ENCODE peak calls at places on chromosomes 13 and 19, in four cellular contexts. S is HL-60, O is GM12878, J is K562. P is an unnamed sample.
A peak's percentile ranks its signal among the peaks of the same experiment; 100 is the strongest.

GRCh38 chr13:24858953-24859352 is 95.0 kb downstream of the RNF17 start:
- DNase-seq in S (no peak), J (no peak), O (no peak), P (no peak)

GRCh38 chr19:7562646-7563393 is 27.3 kb downstream of the PNPLA6 start:
- DNase-seq in O (no peak), J (peak; percentile 71), S (no peak), P (no peak)

GRCh38 chr13:110445722-110446569 is 115.6 kb downstream of the RAB20 start:
- DNase-seq in O (no peak), S (no peak), J (no peak), P (no peak)

GRCh38 chr13:52921194-52921593 is 72.8 kb upstream of the PCDH8 start:
- DNase-seq in S (peak; percentile 10), O (peak; percentile 72), J (no peak), P (peak; percentile 29)

GRCh38 chr13:73025212-73026012 is 33.4 kb upstream of the KLF5 start:
- DNase-seq in S (no peak), J (no peak), O (no peak), P (no peak)

GRCh38 chr13:93788456-93788855 is 561.8 kb downstream of the GPC6 start:
- DNase-seq in S (no peak), O (no peak), J (no peak), P (no peak)

GRCh38 chr13:42997381-42997780 is 5.3 kb upstream of the EPSTI1 start:
- DNase-seq in O (no peak), J (no peak), S (no peak), P (no peak)

GRCh38 chr19:55647732-55648656 is at the start of gene CCDC106:
- DNase-seq in O (no peak), S (peak; percentile 47), J (peak; percentile 86), P (no peak)

GRCh38 chr19:7977021-7977722 is 28.3 kb downstream of the ELAVL1 start:
- DNase-seq in O (no peak), J (no peak), S (no peak), P (no peak)

GRCh38 chr19:5091576-5092215 is 122.8 kb downstream of the KDM4B start:
- DNase-seq in O (no peak), S (no peak), J (peak; percentile 77), P (no peak)

GRCh38 chr13:70311175-70311574 is 202.9 kb upstream of the KLHL1 start:
- DNase-seq in S (no peak), J (no peak), O (no peak), P (no peak)

GRCh38 chr13:37495046-37495445 is 103.5 kb downstream of the POSTN start:
- DNase-seq in J (no peak), O (no peak), S (no peak), P (no peak)

GRCh38 chr13:77353980-77354379 is 27.1 kb upstream of the MYCBP2 start:
- DNase-seq in O (no peak), S (no peak), J (no peak), P (no peak)

GRCh38 chr19:2394669-2395292 is 32.6 kb downstream of the TIMM13 start:
- DNase-seq in J (no peak), S (peak; percentile 66), O (peak; percentile 38), P (no peak)

GRCh38 chr19:35746556-35746955 is 1.1 kb downstream of the PSENEN start:
- DNase-seq in S (peak; percentile 50), J (no peak), O (no peak), P (no peak)

GRCh38 chr13:33644607-33645543 is 173.1 kb upstream of the RFC3 start:
- DNase-seq in O (no peak), S (no peak), J (no peak), P (no peak)

GRCh38 chr13:62910541-62910940 is 1494.9 kb upstream of the PCDH20 start:
- DNase-seq in O (no peak), S (no peak), J (no peak), P (no peak)

GRCh38 chr13:65907656-65908441 is 1322.3 kb downstream of the PCDH9 start:
- DNase-seq in S (no peak), O (no peak), J (no peak), P (no peak)

GRCh38 chr13:54486421-54487166 is 1458.0 kb downstream of the OLFM4 start:
- DNase-seq in O (no peak), S (no peak), J (no peak), P (no peak)

GRCh38 chr13:41614671-41615519 is 157.5 kb downstream of the RGCC start:
- DNase-seq in O (no peak), S (no peak), J (no peak), P (no peak)

GRCh38 chr13:80339578-80339840 is 1.4 kb downstream of the SPRY2 start:
- DNase-seq in S (no peak), J (no peak), O (no peak), P (no peak)

GRCh38 chr19:2194513-2195078 is 30.9 kb downstream of the DOT1L start:
- DNase-seq in J (no peak), S (no peak), O (no peak), P (no peak)

GRCh38 chr13:36559388-36559787 is 114.4 kb upstream of the SERTM1 start:
- DNase-seq in J (no peak), O (no peak), S (no peak), P (no peak)

GRCh38 chr19:48123907-48124675 is 13.5 kb upstream of the PLA2G4C start:
- DNase-seq in S (no peak), J (no peak), O (no peak), P (no peak)

GRCh38 chr19:18420931-18421330 is 1.7 kb downstream of the SSBP4 start:
- DNase-seq in S (no peak), O (no peak), J (no peak), P (no peak)

GRCh38 chr19:18424122-18424889 is 5.1 kb downstream of the SSBP4 start:
- DNase-seq in O (no peak), S (no peak), J (no peak), P (no peak)

GRCh38 chr19:18421371-18421959 is 2.3 kb downstream of the SSBP4 start:
- DNase-seq in J (no peak), O (no peak), S (no peak), P (no peak)

GRCh38 chr19:18423258-18424020 is 4.2 kb downstream of the SSBP4 start:
- DNase-seq in O (no peak), S (no peak), J (no peak), P (no peak)

GRCh38 chr19:18422530-18423191 is 3.5 kb downstream of the SSBP4 start:
- DNase-seq in S (no peak), J (no peak), O (no peak), P (no peak)
- TF ChIP-seq SPI1 in S (no peak), J (no peak), O (no peak), P (no peak)

GRCh38 chr13:40316301-40316700 is 350.1 kb downstream of the FOXO1 start:
- DNase-seq in S (no peak), O (no peak), J (no peak), P (no peak)
- TF ChIP-seq SPI1 in S (no peak), O (no peak), J (no peak), P (no peak)

DNA sequence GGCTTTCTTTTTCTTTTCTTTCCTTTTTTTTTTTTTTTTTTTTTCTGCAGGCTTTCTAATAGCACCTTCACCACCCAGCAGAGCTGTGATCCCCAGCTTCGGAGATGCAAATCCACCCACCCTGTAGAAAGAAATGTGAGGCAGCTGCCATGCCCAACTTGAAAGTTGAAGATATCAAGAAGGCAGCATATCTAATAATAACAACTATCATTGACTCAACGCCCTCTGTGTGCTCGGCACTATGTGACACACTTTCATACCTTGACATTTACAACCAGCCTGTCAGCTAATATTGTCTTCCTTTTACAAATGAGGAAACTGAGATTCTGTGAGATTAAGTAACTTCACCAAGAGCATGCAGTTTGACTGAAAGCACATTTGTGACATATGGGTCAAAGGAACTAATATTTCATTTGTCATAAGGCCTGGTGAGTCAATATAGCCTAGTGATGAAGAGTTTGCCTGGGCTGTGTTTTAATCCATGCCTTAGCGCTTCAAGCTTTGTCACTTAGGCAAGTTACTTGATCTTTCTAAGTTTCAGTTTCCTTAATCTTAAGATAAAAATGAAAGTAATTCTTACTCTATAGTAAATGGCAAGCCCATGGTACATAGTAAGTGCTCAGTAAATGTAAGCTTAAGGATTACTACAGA is 137.0 kb downstream of the FLT1 start:
- DNase-seq in O (no peak), J (no peak), S (no peak), P (no peak)
- TF ChIP-seq SPI1 in O (no peak), J (no peak), S (no peak), P (no peak)

DNA sequence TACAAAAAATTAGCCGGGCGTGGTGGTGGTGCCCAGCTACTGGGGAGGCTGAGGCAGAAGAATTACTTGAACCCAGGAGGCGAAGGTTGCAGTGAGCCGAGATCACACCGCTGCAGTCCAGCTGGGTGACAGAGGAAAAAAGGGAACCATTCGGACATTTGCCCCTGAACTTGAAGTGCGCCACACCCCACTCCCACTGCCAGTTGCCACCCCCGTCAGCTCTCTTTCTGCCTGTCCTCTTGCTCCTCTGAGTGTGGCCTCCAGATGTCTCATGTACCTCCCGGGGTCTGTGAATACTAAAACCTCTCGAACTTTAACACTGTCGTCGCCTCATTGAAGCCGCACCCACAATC is 4.0 kb downstream of the FPR3 start:
- DNase-seq in O (no peak), S (no peak), J (no peak), P (no peak)
- TF ChIP-seq SPI1 in O (no peak), S (no peak), J (no peak), P (no peak)

GRCh38 chr13:44812818-44813217 is 176.5 kb downstream of the NUFIP1 start:
- DNase-seq in S (no peak), J (no peak), O (no peak), P (no peak)

GRCh38 chr13:44806841-44807240 is 182.4 kb downstream of the NUFIP1 start:
- DNase-seq in O (no peak), J (no peak), S (no peak), P (no peak)

GRCh38 chr13:44814144-44814543 is 175.1 kb downstream of the NUFIP1 start:
- DNase-seq in J (no peak), S (no peak), O (no peak), P (no peak)

GRCh38 chr13:44809152-44809551 is 180.1 kb downstream of the NUFIP1 start:
- DNase-seq in O (no peak), S (no peak), J (no peak), P (no peak)

GRCh38 chr13:44810067-44810840 is 179.0 kb downstream of the NUFIP1 start:
- DNase-seq in J (no peak), S (no peak), O (no peak), P (no peak)
- TF ChIP-seq SPI1 in J (no peak), S (no peak), O (no peak), P (no peak)

GRCh38 chr19:33302175-33302973 is at the start of gene CEBPA:
- DNase-seq in J (peak; percentile 90), O (no peak), S (peak; percentile 94), P (peak; percentile 92)
- TF ChIP-seq SPI1 in J (no peak), O (no peak), S (no peak), P (no peak)

GRCh38 chr19:51921949-51922348 is 5.3 kb upstream of the ZNF613 start:
- DNase-seq in O (no peak), J (no peak), S (no peak), P (no peak)
- TF ChIP-seq SPI1 in O (no peak), J (no peak), S (no peak), P (no peak)

DNA sequence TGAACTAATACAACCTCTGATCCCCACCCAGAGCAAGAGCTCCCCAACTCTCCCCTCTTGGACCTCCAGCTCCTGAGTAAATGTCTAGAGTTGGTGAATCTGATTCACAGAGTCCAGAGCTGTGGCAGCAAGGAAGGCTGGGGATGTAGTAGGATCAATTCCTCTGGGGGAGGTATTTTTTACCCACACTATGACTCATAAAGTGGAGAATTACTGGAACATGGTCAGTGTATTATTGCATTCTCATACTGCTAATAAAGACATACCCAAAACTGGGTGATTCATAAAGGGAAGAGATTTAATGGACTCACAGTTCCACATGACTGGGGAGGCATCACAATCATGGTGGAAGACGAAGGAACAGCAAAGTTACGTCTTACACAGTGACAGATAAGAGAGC is 496.7 kb downstream of the EFNB2 start:
- DNase-seq in O (no peak), S (no peak), J (no peak), P (no peak)
- TF ChIP-seq SPI1 in O (no peak), S (no peak), J (no peak), P (no peak)

GRCh38 chr13:113219311-113219940 is 10.0 kb downstream of the CUL4A start:
- DNase-seq in J (peak; percentile 44), S (no peak), O (no peak), P (no peak)
- TF ChIP-seq SPI1 in J (no peak), S (no peak), O (no peak), P (no peak)